ENCODE peak calls at places on chromosomes 7 and 10, in four cellular contexts. F, R, T and P are unnamed samples.

GRCh38 chr7:100130608-100131453 is 4.1 kb downstream of the MBLAC1 start:
- DNase-seq in T (peak; percentile 86), F (peak; percentile 92), R (peak; percentile 83), P (peak; percentile 71)

GRCh38 chr7:54995631-54996340 is 23.0 kb upstream of the EGFR start:
- DNase-seq in T (no peak), R (no peak), F (no peak), P (no peak)

GRCh38 chr10:112269266-112269665 is 13.9 kb upstream of the TECTB start:
- DNase-seq in T (no peak), R (no peak), F (no peak), P (no peak)

GRCh38 chr10:58757352-58758071 is 244.8 kb downstream of the BICC1 start:
- DNase-seq in F (no peak), R (no peak), T (no peak), P (no peak)

GRCh38 chr10:1102836-1103235 is 46.7 kb downstream of the WDR37 start:
- DNase-seq in F (no peak), R (no peak), T (no peak), P (no peak)

GRCh38 chr10:133257489-133258065 is 19.1 kb downstream of the ADAM8 start:
- DNase-seq in F (peak; percentile 70), T (peak; percentile 56), R (peak; percentile 48), P (peak; percentile 83)

GRCh38 chr10:27223964-27224363 is 16.6 kb downstream of the ACBD5 start:
- DNase-seq in T (peak; percentile 37), F (peak; percentile 38), R (no peak), P (no peak)

GRCh38 chr7:101362334-101363195 is at the start of gene COL26A1:
- DNase-seq in T (peak; percentile 45), R (peak; percentile 19), F (peak; percentile 83), P (peak; percentile 29)

GRCh38 chr10:103982639-103983038 is 15.7 kb downstream of the SLK start:
- DNase-seq in T (peak; percentile 51), F (peak; percentile 53), R (no peak), P (peak; percentile 16)

GRCh38 chr7:110144599-110144998 is 946.3 kb upstream of the LRRN3 start:
- DNase-seq in T (no peak), R (no peak), F (no peak), P (no peak)

GRCh38 chr10:8468477-8468876 is 414.0 kb downstream of the GATA3 start:
- DNase-seq in T (no peak), R (no peak), F (no peak), P (no peak)

GRCh38 chr10:8477300-8477699 is 422.8 kb downstream of the GATA3 start:
- DNase-seq in F (no peak), R (no peak), T (no peak), P (no peak)

GRCh38 chr10:8473205-8473604 is 418.7 kb downstream of the GATA3 start:
- DNase-seq in R (no peak), T (no peak), F (no peak), P (no peak)
- TF ChIP-seq CTCF in R (no peak), T (no peak), F (no peak), P (no peak)

GRCh38 chr10:78356291-78356915 is 322.7 kb downstream of the RPS24 start:
- DNase-seq in R (peak; percentile 62), T (no peak), F (no peak), P (no peak)
- H3K4me1 ChIP-seq in R (no peaks in the 10 kb centered on the region), T (peaks cover 10% of the 10 kb centered on the region), F (peaks cover 56% of the 10 kb centered on the region), P (no peaks in the 10 kb centered on the region)

DNA sequence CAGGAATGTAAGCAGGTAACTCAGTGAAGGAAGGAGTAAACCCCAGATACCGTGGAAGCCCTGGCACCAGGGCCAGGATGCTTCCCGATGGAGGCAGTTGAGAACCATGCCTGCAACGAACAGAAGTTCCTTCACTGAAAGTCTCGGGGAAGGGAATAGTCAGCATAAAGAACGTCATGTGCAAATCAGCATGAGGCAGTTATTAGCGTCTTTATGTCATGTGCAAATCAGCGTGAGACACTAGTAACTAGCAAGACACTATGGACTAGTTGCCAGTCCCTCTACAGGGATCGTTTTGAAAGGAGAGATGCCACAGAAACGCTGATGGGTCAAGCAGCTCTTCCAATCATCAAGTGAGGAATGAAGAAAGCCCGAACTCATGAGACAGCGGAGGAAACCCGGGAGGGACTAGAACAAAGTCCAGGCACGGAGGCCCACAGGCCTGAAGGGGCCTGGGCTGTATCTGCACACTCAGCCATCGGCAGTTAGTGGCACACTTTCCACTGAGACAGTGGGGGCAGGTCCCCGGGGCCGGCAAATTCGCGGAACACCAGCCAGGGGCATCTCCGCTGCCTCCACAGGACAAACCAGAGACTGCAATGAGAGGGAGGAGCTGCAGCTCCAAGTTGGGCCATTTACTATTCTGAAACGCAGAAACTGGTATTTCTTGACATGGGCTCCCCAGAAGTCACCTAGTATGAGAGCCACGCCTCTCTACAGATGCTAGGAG is 109.6 kb downstream of the SFMBT2 start:
- DNase-seq in R (peak; percentile 30), T (peak; percentile 66), F (peak; percentile 47), P (no peak)
- TF ChIP-seq CTCF in R (no peak), T (peak; percentile 54), F (peak; percentile 54), P (peak; percentile 35)

DNA sequence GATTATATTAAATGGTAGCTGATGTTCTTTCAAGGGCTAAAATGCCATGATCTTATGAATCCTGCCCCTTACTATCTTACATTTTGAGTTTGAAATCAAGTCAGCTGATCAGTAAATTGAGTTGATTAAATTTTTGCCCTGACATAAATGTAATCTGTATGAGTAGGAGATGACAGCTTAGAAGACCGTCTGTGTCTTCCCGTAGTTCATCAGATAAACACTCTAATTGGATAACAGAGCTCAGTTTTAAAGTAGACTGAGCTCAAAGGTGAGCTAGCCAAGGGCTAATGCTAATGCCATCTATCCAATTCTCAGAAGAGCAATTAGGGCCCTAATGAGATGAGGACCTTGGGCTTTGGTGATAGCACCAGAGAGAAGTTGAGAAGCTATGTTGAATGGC is 82.9 kb downstream of the LRRC4 start:
- DNase-seq in F (no peak), R (no peak), T (no peak), P (no peak)
- H3K4me1 ChIP-seq in F (peaks cover 30% of the 10 kb centered on the region), R (no peaks in the 10 kb centered on the region), T (peaks cover 25% of the 10 kb centered on the region), P (peaks cover 13% of the 10 kb centered on the region)